ENCODE peak calls at places on chromosomes 13 and 19, in nine cellular contexts. H is activated T-helper 1 cell treated with Interleukin-2 at 50 U/mL for 16 hours, W is AG04449, P is sciatic nerve, L is heart right ventricle, S is B cell, U is NCI-H748 treated with DMSO at 0.1 percent for 48 hours, N is EL, D is RWPE1. X is an unnamed sample.

GRCh38 chr13:114004416-114005205 is 30.7 kb upstream of the C13orf46 start:
- DNase-seq in D (no peak), P (no peak), U (no peak), W (no peak), N (no peak), L (no peak), S (no peak), H (no peak), X (no peak)

GRCh38 chr19:2275588-2276428 is 6.2 kb downstream of the PEAK3 start:
- DNase-seq in H (no peak), U (no peak), L (no peak), W (no peak), N (no peak), S (peak), D (no peak), P (no peak), X (no peak)

GRCh38 chr13:44049546-44049945 is 169.8 kb downstream of the LACC1 start:
- DNase-seq in S (no peak), H (no peak), D (no peak), W (no peak), L (no peak), U (no peak), P (no peak), N (no peak), X (no peak)

GRCh38 chr19:35229601-35230000 is 1.1 kb upstream of the FAM187B start:
- DNase-seq in S (no peak), P (no peak), D (no peak), N (no peak), W (no peak), L (no peak), U (no peak), H (no peak), X (no peak)

GRCh38 chr19:45767881-45768643 is 990 bp downstream of the SIX5 start:
- DNase-seq in W (no peak), N (peak), H (no peak), U (peak), S (peak), P (peak), L (peak), D (no peak), X (no peak)

GRCh38 chr19:19410553-19411550 is 5.4 kb downstream of the GATAD2A start:
- DNase-seq in H (no peak), N (no peak), U (no peak), S (no peak), L (no peak), W (no peak), P (no peak), D (no peak), X (no peak)

GRCh38 chr13:102854675-102855074 is 8.8 kb downstream of the ERCC5 start:
- DNase-seq in U (no peak), N (no peak), W (no peak), S (no peak), H (no peak), P (no peak), D (no peak), L (no peak), X (no peak)

GRCh38 chr13:60754211-60754610 is 357.2 kb downstream of the TDRD3 start:
- DNase-seq in W (no peak), P (no peak), U (no peak), H (no peak), L (no peak), N (no peak), D (no peak), S (no peak), X (no peak)

GRCh38 chr19:31355330-31356289 is 6.4 kb upstream of the TSHZ3 start:
- DNase-seq in P (no peak), W (no peak), N (no peak), L (no peak), U (no peak), S (no peak), H (no peak), D (no peak), X (no peak)

GRCh38 chr19:49395581-49396407 is 7.7 kb downstream of the KASH5 start:
- DNase-seq in W (no peak), N (no peak), U (no peak), H (no peak), P (no peak), L (no peak), S (no peak), D (no peak), X (no peak)

GRCh38 chr19:35357867-35358573 is at the start of gene FFAR3:
- DNase-seq in D (no peak), N (peak), W (no peak), P (peak), H (no peak), S (no peak), U (no peak), L (peak), X (no peak)

GRCh38 chr19:8441725-8442544 is 2.8 kb upstream of the HNRNPM start:
- DNase-seq in H (no peak), D (no peak), P (peak), N (no peak), S (no peak), W (no peak), L (no peak), U (no peak), X (no peak)

GRCh38 chr19:54179921-54180452 is 7.0 kb upstream of the TMC4 start:
- DNase-seq in P (no peak), H (no peak), L (no peak), W (no peak), N (no peak), U (peak), D (no peak), S (peak), X (no peak)

GRCh38 chr19:38852231-38853044 is 2.7 kb upstream of the HNRNPL start:
- DNase-seq in W (no peak), S (peak), H (peak), P (peak), U (no peak), D (peak), N (peak), L (peak), X (peak)

GRCh38 chr19:16259385-16260159 is 61.9 kb downstream of the AP1M1 start:
- DNase-seq in P (no peak), S (peak), U (no peak), H (no peak), L (no peak), N (no peak), D (no peak), W (no peak), X (no peak)

GRCh38 chr19:55116232-55117062 is 990 bp downstream of the PPP1R12C start:
- DNase-seq in N (peak), S (peak), L (peak), D (peak), P (peak), W (peak), H (peak), U (peak), X (peak)

GRCh38 chr13:81917829-81918228 is 1576.9 kb upstream of the SPRY2 start:
- DNase-seq in S (no peak), W (no peak), D (no peak), H (no peak), U (no peak), L (no peak), N (no peak), P (no peak), X (no peak)

GRCh38 chr19:6378036-6378435 is 2.3 kb upstream of the PSPN start:
- DNase-seq in N (peak), U (no peak), H (no peak), S (no peak), P (no peak), D (no peak), L (no peak), W (peak), X (no peak)

GRCh38 chr13:82011355-82011754 is 1670.4 kb upstream of the SPRY2 start:
- DNase-seq in P (no peak), D (no peak), S (no peak), U (no peak), H (no peak), L (no peak), W (no peak), N (no peak), X (no peak)